ENCODE peak calls at places on chromosomes 1 and 21, in four cellular contexts. W, I, U and J are unnamed samples.

GRCh38 chr1:25703671-25704637 is 87.4 kb downstream of the MAN1C1 start:
- DNase-seq in U (no peak), W (no peak), I (no peak), J (no peak)

GRCh38 chr1:64595871-64596515 is 126.1 kb downstream of the CACHD1 start:
- DNase-seq in I (peak; percentile 81), U (no peak), W (no peak), J (no peak)

GRCh38 chr21:17461014-17461413 is 51.8 kb upstream of the CXADR start:
- DNase-seq in U (no peak), W (no peak), I (no peak), J (no peak)

GRCh38 chr1:93350322-93350721 is 4.6 kb downstream of the DR1 start:
- DNase-seq in U (no peak), I (no peak), W (no peak), J (no peak)

GRCh38 chr1:63023182-63023581 is 239.2 kb downstream of the ATG4C start:
- DNase-seq in U (no peak), W (no peak), I (no peak), J (no peak)

GRCh38 chr1:154193821-154194220 is 1.9 kb upstream of the TPM3 start:
- DNase-seq in W (no peak), U (no peak), I (peak; percentile 52), J (no peak)

GRCh38 chr1:93979718-93980319 is 70.6 kb upstream of the GCLM start:
- DNase-seq in U (no peak), W (no peak), I (peak; percentile 93), J (no peak)

GRCh38 chr1:235127203-235127602 is 1.4 kb downstream of the TOMM20 start:
- DNase-seq in W (no peak), U (no peak), I (no peak), J (no peak)

GRCh38 chr21:34296878-34297277 is 66.9 kb upstream of the KCNE2 start:
- DNase-seq in I (no peak), U (no peak), W (no peak), J (no peak)

GRCh38 chr1:179930867-179931266 is 23.7 kb upstream of the CEP350 start:
- DNase-seq in I (no peak), W (no peak), U (no peak), J (no peak)

GRCh38 chr21:37582613-37583012 is 216.0 kb downstream of the DYRK1A start:
- DNase-seq in U (no peak), W (peak; percentile 37), I (peak; percentile 57), J (no peak)

GRCh38 chr1:208410409-208410808 is 166.2 kb upstream of the PLXNA2 start:
- DNase-seq in U (no peak), I (no peak), W (no peak), J (no peak)

GRCh38 chr1:68173283-68174172 is 58.8 kb downstream of the WLS start:
- DNase-seq in W (no peak), I (no peak), U (no peak), J (no peak)

GRCh38 chr1:12422488-12422887 is 192.7 kb downstream of the VPS13D start:
- DNase-seq in U (no peak), I (no peak), W (peak; percentile 42), J (no peak)

GRCh38 chr1:157310401-157310800 is 172.2 kb upstream of the ETV3 start:
- DNase-seq in W (no peak), U (no peak), I (no peak), J (no peak)

GRCh38 chr1:41003127-41003639 is 18.3 kb downstream of the SLFNL1 start:
- DNase-seq in U (no peak), I (no peak), W (no peak), J (no peak)

GRCh38 chr1:913491-914252 is 10.1 kb upstream of the SAMD11 start:
- DNase-seq in U (peak; percentile 41), I (no peak), W (no peak), J (no peak)

GRCh38 chr1:163168053-163168452 is 34.7 kb downstream of the RGS5 start:
- DNase-seq in U (no peak), I (no peak), W (no peak), J (no peak)

GRCh38 chr1:71393301-71393700 is 312.5 kb upstream of the ZRANB2 start:
- DNase-seq in U (no peak), W (no peak), I (no peak), J (no peak)

GRCh38 chr1:32353886-32354570 is 8.3 kb downstream of the FAM229A start:
- DNase-seq in W (no peak), U (no peak), I (no peak), J (no peak)

GRCh38 chr1:145942891-145943290 is 14.9 kb downstream of the LIX1L start:
- DNase-seq in W (no peak), I (no peak), U (no peak), J (no peak)

GRCh38 chr1:78104322-78104721 is 58.6 kb downstream of the GIPC2 start:
- DNase-seq in I (no peak), U (no peak), W (no peak), J (no peak)

GRCh38 chr1:31033573-31033972 is 31.9 kb downstream of the PUM1 start:
- DNase-seq in U (no peak), I (no peak), W (no peak), J (no peak)

GRCh38 chr1:30777906-30778155 is 20.3 kb upstream of the LAPTM5 start:
- DNase-seq in I (no peak), W (peak; percentile 72), U (no peak), J (no peak)

GRCh38 chr1:178093150-178093957 is 550 bp upstream of the RASAL2 start:
- DNase-seq in U (peak; percentile 87), W (peak; percentile 94), I (peak; percentile 90), J (peak; percentile 27)

GRCh38 chr1:178093958-178094751 is at the start of gene RASAL2:
- DNase-seq in W (peak; percentile 78), U (peak; percentile 84), I (peak; percentile 41), J (no peak)

GRCh38 chr1:178096421-178096820 is 2.5 kb downstream of the RASAL2 start:
- DNase-seq in U (no peak), W (no peak), I (no peak), J (no peak)

GRCh38 chr1:178091986-178092745 is 1.7 kb upstream of the RASAL2 start:
- DNase-seq in W (no peak), U (no peak), I (peak; percentile 29), J (no peak)

DNA sequence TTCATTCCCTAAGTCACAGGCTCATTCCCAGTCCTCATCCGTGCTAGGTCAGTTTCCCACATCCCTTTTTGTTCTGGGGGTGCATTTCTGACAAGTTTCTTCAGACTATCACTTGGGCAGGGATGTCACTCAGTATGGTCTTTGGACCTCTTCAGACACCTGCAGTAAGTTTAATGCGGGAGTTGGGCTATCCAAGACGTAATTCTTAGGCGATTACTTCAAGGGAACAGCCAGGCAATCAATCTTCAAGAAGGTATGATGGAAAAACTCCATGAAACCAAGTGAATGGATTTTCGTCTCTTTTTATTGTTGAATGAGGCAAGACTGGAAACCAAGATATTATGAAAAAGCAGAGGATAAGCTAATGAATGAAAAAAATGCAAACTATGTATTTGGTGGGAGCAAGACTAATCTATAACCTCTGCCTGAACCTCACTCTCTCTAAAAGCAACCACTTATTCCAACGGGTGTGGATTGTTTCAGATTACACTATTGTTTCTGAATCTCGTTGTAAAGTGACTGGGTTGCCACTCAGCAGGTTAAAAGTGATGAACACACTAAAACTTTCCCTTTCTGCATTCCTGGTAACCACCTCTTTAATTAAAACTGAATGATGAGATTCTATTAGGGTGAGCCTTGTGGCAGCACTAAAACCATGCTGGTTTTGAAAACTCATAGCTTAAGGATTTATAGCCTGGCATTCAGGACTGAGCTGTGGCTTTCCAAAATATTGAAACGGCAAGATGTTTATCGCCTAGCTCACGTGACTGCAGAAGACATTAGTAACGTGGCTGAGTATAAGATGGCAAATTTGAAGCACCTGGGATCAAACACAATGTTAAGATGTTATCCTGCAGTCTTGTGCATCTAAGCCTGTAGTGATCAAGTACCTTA is 1.1 kb downstream of the RASAL2 start:
- DNase-seq in W (no peak), U (no peak), I (no peak), J (no peak)
- TF ChIP-seq ATF2 in W (no peak), U (no peak), I (no peak), J (no peak)

DNA sequence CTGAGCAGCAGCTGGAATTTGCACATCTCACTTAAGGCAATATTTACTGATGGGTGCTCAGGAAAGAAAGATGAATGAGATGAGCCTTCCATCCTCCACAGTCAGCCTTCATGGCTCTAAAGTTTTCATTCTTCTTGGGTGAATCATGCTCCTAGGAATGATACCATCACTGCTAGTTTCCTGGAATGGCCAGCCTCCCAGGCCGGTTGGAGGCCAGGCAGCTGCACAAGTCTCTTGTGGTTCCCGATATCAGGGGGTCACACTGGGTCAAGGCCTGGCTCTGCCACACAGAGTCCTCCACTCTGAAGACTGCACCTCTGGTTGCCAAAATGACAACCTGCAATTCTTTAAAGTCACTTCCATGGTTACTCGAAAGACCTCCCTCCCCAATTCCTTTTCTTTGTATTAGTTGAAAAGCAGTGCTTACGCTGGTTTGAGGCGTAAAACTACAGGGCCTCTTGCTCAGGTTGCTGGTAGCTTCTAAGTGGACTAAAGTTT is 46.2 kb upstream of the PALMD start:
- DNase-seq in I (peak; percentile 86), U (no peak), W (peak; percentile 47), J (no peak)
- TF ChIP-seq YY1 in I (no peak), U (no peak), W (no peak), J (no peak)

GRCh38 chr1:158998781-158999161 is 10.9 kb upstream of the IFI16 start:
- DNase-seq in W (peak; percentile 49), U (no peak), I (peak; percentile 40), J (peak; percentile 50)

GRCh38 chr1:158998037-158998780 is 11.5 kb upstream of the IFI16 start:
- DNase-seq in I (no peak), W (no peak), U (no peak), J (no peak)

GRCh38 chr1:158999301-159000069 is 10.2 kb upstream of the IFI16 start:
- DNase-seq in U (peak; percentile 66), I (no peak), W (no peak), J (no peak)

GRCh38 chr1:159000070-159000409 is 9.7 kb upstream of the IFI16 start:
- DNase-seq in I (no peak), U (no peak), W (no peak), J (no peak)

GRCh38 chr1:159000627-159001026 is 9.1 kb upstream of the IFI16 start:
- DNase-seq in I (no peak), W (no peak), U (no peak), J (no peak)
- TF ChIP-seq ATF2 in I (no peak), W (no peak), U (no peak), J (no peak)

DNA sequence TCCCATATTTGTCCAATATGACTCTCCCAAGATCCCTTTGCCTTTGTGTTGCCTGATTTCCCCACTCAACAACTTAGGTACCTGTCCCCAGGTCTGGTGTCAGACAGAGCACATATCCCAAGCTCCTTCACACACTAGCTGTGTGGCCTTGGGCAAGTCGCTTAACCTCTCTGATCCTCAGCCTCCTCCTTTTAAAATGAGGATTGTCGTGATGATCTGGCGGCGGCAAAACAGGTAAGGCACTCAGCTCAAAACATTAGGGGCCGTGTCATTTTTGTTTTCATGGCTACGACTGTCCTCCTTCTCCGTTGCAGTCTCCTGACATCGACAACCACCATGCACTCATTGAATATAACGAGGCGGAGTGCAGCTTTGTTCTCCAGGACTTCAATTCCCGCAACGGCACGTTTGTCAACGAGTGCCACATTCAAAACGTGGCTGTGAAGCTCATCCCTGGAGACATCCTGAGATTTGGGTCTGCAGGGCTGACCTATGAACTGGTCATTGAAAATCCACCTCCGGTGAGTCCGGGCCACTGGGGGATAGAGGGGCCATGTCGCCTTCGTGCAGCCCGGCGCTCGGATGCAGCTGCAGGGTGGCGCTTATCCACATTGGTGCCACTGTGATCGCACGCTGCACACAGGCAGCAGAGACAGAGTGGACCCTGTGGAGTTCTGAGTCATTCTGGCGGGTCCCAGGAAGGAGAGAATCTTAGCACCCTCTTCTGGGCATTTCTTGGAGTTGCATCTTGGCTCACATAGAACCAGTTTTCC is 25.2 kb downstream of the FHAD1 start:
- DNase-seq in U (peak; percentile 70), W (peak; percentile 77), I (peak; percentile 82), J (no peak)
- TF ChIP-seq YY1 in U (peak; percentile 47), W (no peak), I (no peak), J (no peak)

GRCh38 chr1:111948209-111949131 is 41.0 kb downstream of the KCND3 start:
- DNase-seq in I (no peak), U (no peak), W (no peak), J (no peak)
- TF ChIP-seq ATF2 in I (no peak), U (no peak), W (no peak), J (no peak)